ENCODE peak calls at places on chromosomes 5 and 9, in six cellular contexts. D is HepG2, F is H1, T is SK-N-SH, K is GM12878, Z is K562. V is an unnamed sample.
A peak's percentile ranks its signal among the peaks of the same experiment; 100 is the strongest.

GRCh38 chr5:36722913-36723312 is 116.5 kb downstream of the SLC1A3 start:
- DNase-seq in D (no peak), F (no peak), T (no peak), K (peak; percentile 86), Z (no peak), V (no peak)

GRCh38 chr5:63055421-63055820 is 476.8 kb downstream of the LRRC70 start:
- DNase-seq in D (no peak), F (no peak), T (no peak), K (no peak), Z (no peak), V (no peak)

GRCh38 chr5:72441861-72442540 is 65.2 kb downstream of the ZNF366 start:
- DNase-seq in D (no peak), F (no peak), T (no peak), K (no peak), Z (no peak), V (no peak)

GRCh38 chr5:71937906-71938698 is 169.2 kb upstream of the MAP1B start:
- DNase-seq in D (no peak), F (no peak), T (no peak), K (no peak), Z (no peak), V (no peak)

GRCh38 chr5:96962540-96962991 is 26.7 kb downstream of the LNPEP start:
- DNase-seq in D (no peak), F (no peak), T (no peak), K (no peak), Z (no peak), V (no peak)

GRCh38 chr5:119681734-119682133 is 52.4 kb downstream of the FAM170A start:
- DNase-seq in D (no peak), F (no peak), T (no peak), K (no peak), Z (no peak), V (no peak)

GRCh38 chr9:129861447-129861827 is 26.2 kb downstream of the USP20 start:
- DNase-seq in D (no peak), F (no peak), T (no peak), K (no peak), Z (no peak), V (no peak)

GRCh38 chr9:108396618-108397017 is 459.2 kb downstream of the ACTL7B start:
- DNase-seq in D (no peak), F (no peak), T (no peak), K (no peak), Z (no peak), V (no peak)

GRCh38 chr5:150485770-150486401 is 22.0 kb upstream of the NDST1 start:
- DNase-seq in D (no peak), F (no peak), T (peak; percentile 93), K (no peak), Z (peak; percentile 85), V (no peak)

GRCh38 chr5:180910735-180911134 is 11.8 kb downstream of the BTNL8 start:
- DNase-seq in D (no peak), F (no peak), T (no peak), K (no peak), Z (peak; percentile 4), V (no peak)

GRCh38 chr5:81606150-81606549 is 144.7 kb downstream of the SSBP2 start:
- DNase-seq in D (no peak), F (peak; percentile 15), T (no peak), K (no peak), Z (no peak), V (no peak)

GRCh38 chr9:129052592-129052991 is 16.2 kb downstream of the MIGA2 start:
- DNase-seq in D (no peak), F (no peak), T (no peak), K (no peak), Z (peak; percentile 10), V (no peak)

GRCh38 chr5:175246242-175246891 is 197.6 kb downstream of the DRD1 start:
- DNase-seq in D (no peak), F (peak; percentile 5), T (no peak), K (no peak), Z (no peak), V (no peak)

GRCh38 chr5:14270212-14270702 is 127.1 kb downstream of the TRIO start:
- DNase-seq in D (peak; percentile 72), F (no peak), T (peak; percentile 73), K (no peak), Z (peak; percentile 49), V (no peak)

GRCh38 chr5:148455055-148455675 is 71.4 kb downstream of the FBXO38 start:
- DNase-seq in D (no peak), F (no peak), T (no peak), K (no peak), Z (no peak), V (no peak)
- TF ChIP-seq GABPA in D (no peak), F (no peak), T (no peak), K (no peak), Z (no peak), V (no peak)

DNA sequence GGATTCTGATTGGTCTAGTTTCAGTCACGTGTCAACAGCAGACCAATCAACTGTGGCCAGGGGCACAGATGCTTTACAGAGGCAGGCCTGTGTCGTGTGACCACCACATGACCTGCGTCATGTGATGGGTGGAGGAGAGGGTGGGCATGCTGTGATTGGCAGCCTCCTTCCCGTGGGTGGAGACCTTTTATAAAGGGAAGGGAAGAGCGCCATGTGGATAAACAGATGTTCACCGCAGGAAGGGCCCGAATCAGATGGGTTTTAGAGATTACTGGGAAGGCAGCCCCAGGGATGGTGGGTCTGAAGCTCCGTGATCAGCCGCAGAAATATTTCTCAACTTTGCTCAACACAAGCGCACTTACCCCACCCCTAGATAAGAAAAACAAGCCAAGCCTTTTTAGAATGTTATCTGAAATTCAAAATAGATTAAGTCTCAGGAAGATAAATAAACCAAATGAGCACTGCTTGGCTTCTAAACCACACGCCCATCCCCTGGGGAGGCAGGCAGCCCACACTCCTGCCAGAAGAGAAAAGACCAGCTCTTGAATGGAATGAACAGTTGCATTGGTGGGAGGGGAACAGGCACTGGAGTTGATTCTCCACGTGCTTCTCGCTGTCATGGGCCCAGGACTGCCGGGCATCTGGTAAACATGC is 43.6 kb downstream of the ROPN1L start:
- DNase-seq in D (no peak), F (no peak), T (peak; percentile 92), K (no peak), Z (peak; percentile 93), V (peak; percentile 65)
- H3K27ac ChIP-seq in D (no peak overlapping the region), F (no peak overlapping the region), T (no peak overlapping the region), K (no peak overlapping the region), Z (no peak overlapping the region), V (no peak overlapping the region)

DNA sequence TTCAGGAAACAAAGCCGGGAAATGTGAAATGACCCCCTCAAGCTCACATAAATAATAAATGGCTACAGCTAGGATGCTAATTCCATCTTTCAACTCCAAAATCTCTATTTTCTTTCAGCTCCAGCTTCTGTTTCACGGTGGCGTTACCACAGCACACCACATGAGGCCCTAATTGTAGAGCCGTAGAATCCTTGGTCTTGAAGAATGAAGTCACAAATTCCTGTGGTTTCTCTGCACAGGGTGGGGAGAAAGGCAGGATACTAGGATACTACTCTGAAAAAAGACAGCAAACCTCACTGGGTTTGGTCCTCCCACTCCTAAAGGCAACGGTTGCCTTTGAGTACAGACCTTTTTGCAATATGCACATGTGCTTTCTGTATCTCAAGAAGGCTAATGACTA is 13.9 kb upstream of the RARS1 start:
- DNase-seq in D (no peak), F (no peak), T (no peak), K (no peak), Z (no peak), V (no peak)
- TF ChIP-seq GABPA in D (no peak), F (no peak), T (peak; percentile 18), K (no peak), Z (no peak), V (no peak)

GRCh38 chr9:94912700-94913249 is 186.3 kb downstream of the AOPEP start:
- DNase-seq in D (peak; percentile 73), F (peak; percentile 46), T (no peak), K (no peak), Z (no peak), V (no peak)
- H3K27ac ChIP-seq in D (no peak overlapping the region), F (no peak overlapping the region), T (peak overlapping the region; percentile 80), K (no peak overlapping the region), Z (no peak overlapping the region), V (no peak overlapping the region)

V was measured in HL-60.